ENCODE peak calls at places on chromosomes 2 and 18, in eight cellular contexts. Y is GM12865; V is suprapubic skin; Q is activated CD4-positive, alpha-beta T cell treated with anti-CD3 and anti-CD28 coated beads, Interleukin-2, amount 50 U/mL, for 1 hour; Z is NCI-H1092 treated with DMSO at 0.1 percent for 48 hours; X is endothelial cell; C is activated T-cell treated with anti-CD3 and anti-CD28 coated beads, Interleukin-2, amount 50 U/mL, for 72 hours; F is NCI-H774. N is an unnamed sample.

GRCh38 chr2:138501427-138502252 is at the start of gene SPOPL:
- DNase-seq in Y (peak), V (peak), Q (peak), Z (peak), X (peak), C (peak), F (peak), N (peak)

GRCh38 chr18:78768655-78769501 is 210.7 kb upstream of the SALL3 start:
- DNase-seq in Y (no peak), V (no peak), Q (no peak), Z (peak), X (no peak), C (no peak), F (no peak), N (peak)

GRCh38 chr2:238786792-238787490 is 60.9 kb upstream of the TWIST2 start:
- DNase-seq in Y (no peak), V (no peak), Q (no peak), Z (peak), X (no peak), C (no peak), F (no peak), N (no peak)

GRCh38 chr2:44450082-44450481 is 88.3 kb downstream of the CAMKMT start:
- DNase-seq in Y (no peak), V (no peak), Q (no peak), Z (no peak), X (no peak), C (no peak), F (no peak), N (peak)

GRCh38 chr2:198490748-198491147 is 686.4 kb downstream of the PLCL1 start:
- DNase-seq in Y (no peak), V (no peak), Q (no peak), Z (no peak), X (no peak), C (no peak), F (no peak), N (no peak)

GRCh38 chr2:120512321-120512710 is 166.4 kb downstream of the INHBB start:
- DNase-seq in Y (no peak), V (no peak), Q (no peak), Z (no peak), X (no peak), C (no peak), F (no peak), N (no peak)

GRCh38 chr2:170217778-170218251 is 39.9 kb downstream of the MYO3B start:
- DNase-seq in Y (no peak), V (no peak), Q (no peak), Z (no peak), X (no peak), C (no peak), F (no peak), N (no peak)

GRCh38 chr2:120381661-120382060 is 35.7 kb downstream of the INHBB start:
- DNase-seq in Y (no peak), V (no peak), Q (no peak), Z (no peak), X (no peak), C (no peak), F (no peak), N (no peak)

GRCh38 chr18:11183621-11184020 is 34.3 kb upstream of the PIEZO2 start:
- DNase-seq in Y (no peak), V (no peak), Q (no peak), Z (no peak), X (no peak), C (no peak), F (no peak), N (no peak)

GRCh38 chr2:68870215-68870614 is 982 bp downstream of the BMP10 start:
- DNase-seq in Y (no peak), V (no peak), Q (no peak), Z (no peak), X (no peak), C (no peak), F (no peak), N (no peak)

GRCh38 chr2:186254759-186255158 is 231.3 kb upstream of the ZC3H15 start:
- DNase-seq in Y (no peak), V (no peak), Q (no peak), Z (no peak), X (no peak), C (no peak), F (no peak), N (no peak)

GRCh38 chr2:242041816-242042215 is 172.3 kb downstream of the RTP5 start:
- DNase-seq in Y (no peak), V (no peak), Q (no peak), Z (no peak), X (no peak), C (no peak), F (no peak), N (no peak)

GRCh38 chr18:21074336-21075323 is 37.0 kb downstream of the ROCK1 start:
- DNase-seq in Y (no peak), V (no peak), Q (no peak), Z (no peak), X (no peak), C (no peak), F (no peak), N (peak)

GRCh38 chr2:227761734-227762476 is 16.2 kb downstream of the SCYGR8 start:
- DNase-seq in Y (no peak), V (no peak), Q (no peak), Z (no peak), X (no peak), C (no peak), F (no peak), N (no peak)

GRCh38 chr18:6313427-6313826 is 101.3 kb downstream of the L3MBTL4 start:
- DNase-seq in Y (no peak), V (no peak), Q (no peak), Z (no peak), X (no peak), C (no peak), F (no peak), N (no peak)

GRCh38 chr18:68560128-68560527 is 154.8 kb downstream of the TMX3 start:
- DNase-seq in Y (no peak), V (no peak), Q (no peak), Z (no peak), X (no peak), C (no peak), F (no peak), N (no peak)

GRCh38 chr2:75481041-75481836 is 79.5 kb downstream of the EVA1A start:
- DNase-seq in Y (peak), V (no peak), Q (no peak), Z (peak), X (no peak), C (no peak), F (peak), N (peak)

GRCh38 chr18:21996261-21996892 is 173.0 kb upstream of the GATA6 start:
- DNase-seq in Y (no peak), V (no peak), Q (no peak), Z (no peak), X (no peak), C (no peak), F (no peak), N (no peak)

GRCh38 chr18:22332590-22332989 is 85.1 kb downstream of the CTAGE1 start:
- DNase-seq in Y (peak), V (no peak), Q (no peak), Z (no peak), X (peak), C (no peak), F (no peak), N (no peak)

GRCh38 chr2:69781321-69782248 is 39.7 kb downstream of the ANXA4 start:
- DNase-seq in Y (peak), V (no peak), Q (no peak), Z (peak), X (no peak), C (no peak), F (peak), N (peak)

GRCh38 chr2:133200684-133201421 is 367.4 kb downstream of the NCKAP5 start:
- DNase-seq in Y (no peak), V (no peak), Q (no peak), Z (no peak), X (no peak), C (no peak), F (no peak), N (no peak)

GRCh38 chr2:16552202-16552601 is 113.4 kb downstream of the CYRIA start:
- DNase-seq in Y (no peak), V (no peak), Q (no peak), Z (no peak), X (no peak), C (no peak), F (no peak), N (no peak)

GRCh38 chr18:61459896-61460295 is 126.7 kb downstream of the CDH20 start:
- DNase-seq in Y (no peak), V (no peak), Q (no peak), Z (no peak), X (no peak), C (no peak), F (no peak), N (no peak)

GRCh38 chr2:202950592-202950991 is 38.5 kb downstream of the CARF start:
- DNase-seq in Y (no peak), V (no peak), Q (no peak), Z (no peak), X (no peak), C (no peak), F (no peak), N (no peak)

N was measured in NCI-H146.